ENCODE peak calls at places on chromosomes 5 and 9, in nine cellular contexts. Z is DND-41, R is NB4, W is mucosa of descending colon, O is cardiac fibroblast, X is Panc1, V is epithelial cell of esophagus, S is cardiac muscle cell, L is GM12865. K is an unnamed sample.

GRCh38 chr5:2465383-2465782 is 286.1 kb downstream of the IRX2 start:
- DNase-seq in X (no peak), S (no peak), W (no peak), R (no peak), L (no peak), O (no peak), V (no peak), Z (no peak), K (no peak)

GRCh38 chr9:127166651-127167524 is 44.5 kb upstream of the ANGPTL2 start:
- DNase-seq in O (no peak), V (peak; percentile 98), L (peak; percentile 96), Z (peak; percentile 21), W (no peak), S (no peak), X (no peak), R (peak; percentile 94), K (peak; percentile 54)

GRCh38 chr5:146716636-146717035 is 161.9 kb downstream of the PPP2R2B start:
- DNase-seq in X (no peak), L (no peak), O (no peak), S (no peak), W (no peak), V (no peak), R (no peak), Z (no peak), K (peak; percentile 64)

GRCh38 chr5:1105350-1106265 is 6.3 kb downstream of the SLC12A7 start:
- DNase-seq in R (peak; percentile 71), S (no peak), W (peak; percentile 87), X (no peak), V (no peak), L (no peak), Z (peak; percentile 30), O (no peak), K (peak; percentile 31)

GRCh38 chr9:129919836-129920235 is 84.6 kb downstream of the USP20 start:
- DNase-seq in X (no peak), O (no peak), R (peak; percentile 33), V (no peak), Z (no peak), W (no peak), L (no peak), S (no peak), K (no peak)

GRCh38 chr5:173329370-173330150 is 1.3 kb upstream of the STC2 start:
- DNase-seq in O (no peak), Z (no peak), L (peak; percentile 77), W (no peak), R (peak; percentile 26), X (no peak), V (peak; percentile 41), S (peak; percentile 80), K (no peak)

GRCh38 chr5:114561415-114561814 is 199.5 kb downstream of the KCNN2 start:
- DNase-seq in S (peak; percentile 34), X (no peak), V (no peak), R (no peak), O (no peak), W (no peak), L (no peak), Z (no peak), K (no peak)

GRCh38 chr9:134331186-134332025 is 5.2 kb downstream of the RXRA start:
- DNase-seq in Z (no peak), O (no peak), X (no peak), L (no peak), V (no peak), W (peak; percentile 42), S (no peak), R (no peak), K (no peak)

GRCh38 chr9:20286154-20286553 is 336.1 kb downstream of the MLLT3 start:
- DNase-seq in W (no peak), R (no peak), L (no peak), O (no peak), X (no peak), Z (no peak), V (no peak), S (no peak), K (no peak)

GRCh38 chr5:103037673-103038455 is 82.1 kb downstream of the GIN1 start:
- DNase-seq in S (no peak), R (no peak), L (no peak), Z (no peak), V (peak; percentile 60), W (no peak), O (no peak), X (no peak), K (no peak)

DNA sequence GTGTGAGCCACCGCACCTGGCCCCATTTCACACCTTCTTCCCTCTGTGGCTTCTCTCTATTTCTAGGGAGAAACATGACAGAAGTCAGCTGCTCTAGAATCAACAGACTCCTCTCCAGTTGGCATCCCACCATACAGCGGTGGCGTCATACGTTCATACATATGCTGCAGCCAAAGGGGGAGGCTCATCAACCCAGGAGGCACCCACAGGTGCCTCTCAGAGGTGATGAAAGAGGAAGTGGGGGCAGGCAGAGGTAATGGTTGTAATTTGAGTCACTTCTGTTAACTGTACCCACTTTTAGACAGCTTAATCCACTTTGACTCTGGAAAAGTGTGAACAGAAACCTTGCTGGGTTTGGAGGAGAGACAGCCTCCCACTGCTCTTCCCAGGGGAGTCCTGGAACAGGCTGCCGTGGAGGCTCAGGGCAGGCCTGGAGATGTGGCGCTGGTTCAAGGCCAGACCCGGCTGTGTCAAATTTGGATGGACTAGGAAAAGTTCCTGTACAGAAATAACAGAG is 47.3 kb upstream of the SUB1 start:
- DNase-seq in O (no peak), X (no peak), V (no peak), L (peak; percentile 91), S (no peak), R (peak; percentile 56), Z (peak; percentile 11), W (no peak), K (peak; percentile 39)
- H3K4me3 ChIP-seq in O (no peak overlapping the region), X (no peak overlapping the region), V (no peak overlapping the region), L (no peak overlapping the region), S (no peak overlapping the region), R (no peak overlapping the region), Z (no peak overlapping the region), W (no peak overlapping the region), K (no peak overlapping the region)

GRCh38 chr9:104682642-104683041 is 11.7 kb upstream of the OR13D1 start:
- DNase-seq in O (peak; percentile 68), W (no peak), X (peak; percentile 28), Z (no peak), R (peak; percentile 66), V (peak; percentile 69), S (peak; percentile 56), L (peak; percentile 54), K (peak; percentile 72)
- TF ChIP-seq CTCF in O (peak; percentile 38), W (no peak), X (peak; percentile 47), Z (peak; percentile 56), R (peak; percentile 34), V (peak; percentile 43), S (peak; percentile 46), L (peak; percentile 26), K (peak; percentile 48)

GRCh38 chr5:139797335-139797734 is 1.7 kb downstream of the PSD2 start:
- DNase-seq in L (no peak), W (no peak), R (no peak), O (no peak), V (no peak), Z (no peak), S (no peak), X (no peak), K (no peak)

GRCh38 chr5:139797856-139798510 is 2.4 kb downstream of the PSD2 start:
- DNase-seq in W (no peak), L (no peak), R (no peak), Z (no peak), V (no peak), O (no peak), X (no peak), S (no peak), K (no peak)

GRCh38 chr5:139796061-139796806 is 626 bp downstream of the PSD2 start:
- DNase-seq in R (no peak), X (no peak), O (no peak), V (no peak), Z (no peak), S (peak; percentile 19), W (no peak), L (no peak), K (no peak)

GRCh38 chr5:139794067-139794846 is 1.4 kb upstream of the PSD2 start:
- DNase-seq in V (no peak), Z (no peak), O (no peak), L (no peak), S (no peak), W (no peak), R (no peak), X (no peak), K (no peak)

DNA sequence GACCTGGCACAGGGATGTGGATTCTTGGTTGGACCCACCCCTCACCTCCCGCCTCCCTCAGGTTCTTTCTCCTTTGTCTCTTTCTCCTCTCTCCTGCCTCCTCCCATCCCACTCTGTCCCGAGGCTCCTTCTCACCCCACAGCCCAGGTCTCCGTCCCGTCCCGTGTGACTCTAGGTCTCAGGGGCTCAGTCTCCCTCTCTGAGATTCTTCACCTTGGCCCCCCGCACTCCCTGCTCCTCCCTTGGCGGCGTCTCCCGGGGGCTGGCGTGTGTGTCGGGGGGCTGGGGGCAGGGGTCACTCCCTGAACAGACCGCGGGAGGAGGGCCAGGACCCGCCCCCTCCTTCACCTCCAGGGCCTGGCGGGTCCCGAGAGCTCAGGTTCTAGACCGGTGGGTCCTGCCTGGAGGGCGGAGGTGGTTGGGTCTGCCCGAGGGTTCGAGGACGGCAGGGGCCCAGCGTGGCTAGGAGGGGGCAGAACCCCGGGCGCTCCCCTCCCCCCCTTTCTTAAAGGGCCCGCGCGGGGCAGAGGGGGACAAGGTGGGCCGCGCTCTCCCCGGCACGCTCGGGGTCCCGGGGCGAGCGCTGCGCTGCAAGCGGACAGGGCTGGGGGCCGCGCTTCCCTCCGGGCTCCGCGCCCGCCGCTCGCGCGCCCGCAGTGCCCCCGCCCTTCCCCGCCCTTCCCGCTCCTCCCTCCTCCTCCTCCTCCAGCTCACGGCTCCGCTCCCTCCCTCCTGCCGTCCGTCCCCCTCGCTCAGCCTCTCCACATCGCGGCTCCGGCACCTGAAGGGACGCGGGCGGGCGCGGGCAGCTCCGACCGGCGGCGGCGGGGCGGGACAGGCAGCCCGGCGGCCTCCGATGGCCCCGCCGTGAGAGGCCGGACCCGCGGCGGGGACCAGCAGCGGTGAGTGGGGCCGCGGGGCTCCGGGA is at the start of gene PSD2:
- DNase-seq in R (no peak), S (peak; percentile 61), V (peak; percentile 21), L (no peak), X (no peak), O (peak; percentile 18), W (no peak), Z (no peak), K (no peak)
- H3K4me3 ChIP-seq in R (no peak within 1 kb of the TSS), S (peak within 1 kb of the TSS; percentile 29), V (no peak within 1 kb of the TSS), L (no peak within 1 kb of the TSS), X (peak within 1 kb of the TSS; percentile 38), O (no peak within 1 kb of the TSS), W (no peak within 1 kb of the TSS), Z (no peak within 1 kb of the TSS), K (peak within 1 kb of the TSS; percentile 35)

GRCh38 chr9:108463927-108464606 is 391.7 kb downstream of the ACTL7B start:
- DNase-seq in X (no peak), Z (no peak), R (no peak), L (no peak), S (no peak), W (no peak), V (no peak), O (peak; percentile 70), K (peak; percentile 86)

GRCh38 chr9:108469654-108470053 is 386.1 kb downstream of the ACTL7B start:
- DNase-seq in W (no peak), V (no peak), L (no peak), R (peak; percentile 74), X (no peak), S (no peak), O (peak; percentile 70), Z (no peak), K (peak; percentile 73)

GRCh38 chr9:108466238-108466637 is 389.5 kb downstream of the ACTL7B start:
- DNase-seq in O (no peak), Z (no peak), V (no peak), R (no peak), W (no peak), X (no peak), L (no peak), S (no peak), K (no peak)

GRCh38 chr9:108468364-108468763 is 387.4 kb downstream of the ACTL7B start:
- DNase-seq in S (peak; percentile 4), X (no peak), W (peak; percentile 54), L (peak; percentile 49), R (peak; percentile 53), Z (peak; percentile 34), V (peak; percentile 65), O (peak; percentile 34), K (no peak)

GRCh38 chr9:108467653-108468324 is 388.0 kb downstream of the ACTL7B start:
- DNase-seq in W (peak; percentile 57), V (no peak), S (no peak), R (no peak), O (peak; percentile 57), X (no peak), L (no peak), Z (no peak), K (peak; percentile 87)
- TF ChIP-seq CTCF in W (no peak), V (no peak), S (no peak), R (no peak), O (no peak), X (no peak), L (no peak), Z (no peak), K (peak; percentile 32)

K was measured in fibroblast of the aortic adventitia.